ENCODE peak calls at places on chromosomes 2 and 18, in five cellular contexts. C is GM20000, M is stomach, F is lower lobe of right lung, K is fibroblast of the aortic adventitia. N is an unnamed sample.

GRCh38 chr2:222627764-222628163 is 28.1 kb downstream of the FARSB start:
- DNase-seq in C (no peak), M (no peak), F (no peak), K (no peak), N (no peak)

GRCh38 chr18:49656098-49656591 is 94.3 kb downstream of the LIPG start:
- DNase-seq in C (no peak), M (no peak), F (no peak), K (no peak), N (no peak)

GRCh38 chr2:224885836-224886547 is 156.3 kb downstream of the DOCK10 start:
- DNase-seq in C (peak; percentile 30), M (no peak), F (no peak), K (peak; percentile 74), N (no peak)

GRCh38 chr2:33526132-33526531 is 49.7 kb downstream of the RASGRP3 start:
- DNase-seq in C (peak; percentile 39), M (no peak), F (no peak), K (peak; percentile 55), N (no peak)

GRCh38 chr2:85956647-85957039 is 67.9 kb upstream of the ST3GAL5 start:
- DNase-seq in C (no peak), M (no peak), F (no peak), K (no peak), N (no peak)

GRCh38 chr2:182506606-182507005 is 79.8 kb upstream of the PDE1A start:
- DNase-seq in C (no peak), M (no peak), F (no peak), K (peak; percentile 75), N (no peak)

GRCh38 chr2:218260742-218261423 is at the start of gene GPBAR1:
- DNase-seq in C (no peak), M (peak; percentile 72), F (peak; percentile 62), K (no peak), N (no peak)

GRCh38 chr2:47064076-47064475 is 91.0 kb downstream of the STPG4 start:
- DNase-seq in C (no peak), M (no peak), F (no peak), K (no peak), N (no peak)

GRCh38 chr2:50872543-50872942 is 159.4 kb downstream of the NRXN1 start:
- DNase-seq in C (no peak), M (no peak), F (no peak), K (no peak), N (no peak)

DNA sequence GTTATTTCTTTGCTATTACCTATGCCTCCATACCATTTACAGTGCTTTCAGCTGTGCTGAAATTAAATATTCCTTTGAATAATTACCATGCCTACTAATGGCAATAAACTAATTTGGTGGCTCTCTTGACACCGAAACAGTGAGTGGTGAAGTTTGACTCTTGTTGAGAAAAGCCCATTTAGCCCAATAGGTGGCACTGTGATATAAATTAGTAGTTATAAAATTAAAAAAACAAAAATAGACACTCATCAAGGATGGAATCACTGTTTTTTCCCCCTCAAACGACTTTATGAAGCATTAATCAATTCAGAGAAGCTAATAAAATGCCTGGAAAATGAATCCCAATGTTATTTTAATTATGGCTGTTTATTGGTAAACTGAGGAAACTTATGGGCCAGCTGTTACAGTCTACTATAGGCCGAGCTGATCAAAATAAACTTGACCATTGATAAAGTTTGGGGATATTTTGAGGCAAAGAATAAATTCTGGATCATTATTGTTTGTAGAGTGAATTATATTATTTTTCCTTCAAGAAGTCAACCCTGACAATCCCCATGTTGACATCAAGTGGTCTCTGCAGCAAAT is 339.6 kb downstream of the TRIB2 start:
- DNase-seq in C (no peak), M (no peak), F (no peak), K (peak; percentile 42), N (no peak)
- TF ChIP-seq CTCF in C (no peak), M (peak; percentile 27), F (peak; percentile 53), K (peak; percentile 56), N (peak; percentile 78)

GRCh38 chr2:145919507-145919906 is 1399.6 kb upstream of the ZEB2 start:
- DNase-seq in C (no peak), M (no peak), F (no peak), K (peak; percentile 37), N (no peak)
- TF ChIP-seq CTCF in C (no peak), M (no peak), F (no peak), K (peak; percentile 30), N (peak; percentile 45)

DNA sequence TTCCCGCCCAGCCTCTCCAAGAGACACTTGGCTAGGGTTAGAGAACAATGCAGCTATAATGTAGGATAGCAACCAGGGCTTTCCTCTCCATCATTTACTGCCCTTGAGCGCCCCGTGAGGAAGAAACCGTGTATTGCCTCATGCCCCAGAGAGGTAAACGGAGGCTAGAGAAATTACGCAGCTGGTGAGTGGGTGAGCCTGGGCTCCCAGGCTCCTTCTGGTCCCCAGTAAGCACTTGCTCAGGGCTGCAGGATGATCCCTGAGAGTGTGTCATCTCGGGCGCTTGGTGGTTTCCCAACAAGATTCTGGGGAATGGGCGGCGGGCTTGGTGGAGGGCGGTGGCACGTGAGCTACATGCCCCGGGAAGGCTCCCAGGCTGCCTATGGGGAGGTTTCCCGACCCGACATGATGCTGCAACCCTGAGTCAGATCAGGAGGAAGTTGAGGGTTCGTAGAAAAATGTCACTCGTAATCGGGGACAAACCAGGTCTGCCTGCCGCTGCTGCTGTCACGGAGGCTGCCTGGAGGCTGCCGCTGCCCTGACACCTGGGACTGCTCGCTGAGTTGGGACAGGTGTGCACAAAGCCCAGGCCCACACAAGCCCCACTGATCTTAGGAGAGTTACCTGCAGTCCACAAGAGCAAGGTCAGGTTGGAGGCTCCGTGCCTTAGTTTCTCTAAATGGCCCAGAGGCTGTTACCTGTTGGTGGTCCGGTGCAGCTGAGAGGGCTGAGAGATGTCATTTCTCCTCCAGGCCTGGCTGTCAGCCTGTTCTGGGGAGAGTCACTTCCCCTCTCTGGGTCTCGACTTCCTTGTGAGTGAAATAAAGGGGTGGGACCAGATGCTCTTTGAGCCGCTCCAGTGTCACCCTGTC is at the start of gene GPR55:
- DNase-seq in C (peak; percentile 74), M (peak; percentile 24), F (peak; percentile 48), K (no peak), N (no peak)
- TF ChIP-seq CTCF in C (peak; percentile 85), M (peak; percentile 10), F (peak; percentile 27), K (no peak), N (peak; percentile 49)

DNA sequence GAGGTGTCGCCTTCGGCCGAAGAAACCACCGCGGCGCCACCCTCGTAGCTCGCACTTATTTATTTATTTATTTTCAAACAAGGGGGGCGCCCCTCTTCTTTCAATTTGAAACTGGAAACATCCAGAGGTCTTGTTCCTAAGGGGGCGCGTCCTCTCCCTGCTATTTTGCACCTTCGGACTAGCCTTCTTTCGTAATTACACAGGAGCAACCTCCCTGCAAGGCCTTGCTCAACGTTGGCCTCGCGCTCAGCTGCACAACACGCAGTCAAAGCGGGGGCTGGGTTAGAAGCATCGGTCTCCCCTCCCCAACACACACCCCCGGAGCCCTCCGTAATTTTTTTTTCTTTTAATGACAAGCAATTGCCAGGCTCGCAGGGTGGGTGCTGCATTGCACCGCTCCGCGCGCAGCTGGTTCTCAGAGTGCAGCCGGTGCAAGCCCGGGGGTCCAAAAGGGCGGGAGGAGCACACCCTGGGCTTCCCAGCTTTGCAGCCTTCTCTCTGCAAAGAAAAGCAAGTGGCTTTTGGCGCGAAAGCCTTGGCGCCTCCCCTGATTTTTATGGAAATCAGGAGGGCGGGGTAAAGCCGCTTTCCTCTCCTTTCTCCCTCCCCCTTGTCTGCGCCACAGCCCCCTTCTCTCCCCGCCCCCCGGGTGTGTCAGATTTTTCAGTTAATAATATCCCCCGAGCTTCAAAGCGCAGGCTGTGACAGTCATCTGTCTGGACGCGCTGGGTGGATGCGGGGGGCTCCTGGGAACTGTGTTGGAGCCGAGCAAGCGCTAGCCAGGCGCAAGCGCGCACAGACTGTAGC is at the start of gene MYCN:
- DNase-seq in C (no peak), M (peak; percentile 69), F (no peak), K (peak; percentile 14), N (peak; percentile 85)
- TF ChIP-seq CTCF in C (no peak), M (no peak), F (peak; percentile 73), K (no peak), N (peak; percentile 92)

GRCh38 chr2:44972771-44973535 is 31.5 kb downstream of the SIX3 start:
- DNase-seq in C (no peak), M (no peak), F (no peak), K (no peak), N (no peak)

GRCh38 chr2:44970846-44971450 is 29.4 kb downstream of the SIX3 start:
- DNase-seq in C (peak; percentile 4), M (no peak), F (no peak), K (peak; percentile 45), N (no peak)

GRCh38 chr2:44969936-44970335 is 28.4 kb downstream of the SIX3 start:
- DNase-seq in C (no peak), M (no peak), F (no peak), K (no peak), N (no peak)

GRCh38 chr2:44975571-44976450 is 33.4 kb downstream of the SIX2 start:
- DNase-seq in C (no peak), M (no peak), F (no peak), K (no peak), N (no peak)

GRCh38 chr2:44974064-44974715 is 32.7 kb downstream of the SIX3 start:
- DNase-seq in C (no peak), M (no peak), F (no peak), K (peak; percentile 70), N (no peak)
- TF ChIP-seq CTCF in C (no peak), M (no peak), F (peak; percentile 31), K (peak; percentile 64), N (peak; percentile 60)

GRCh38 chr2:28952806-28953190 is 28.3 kb upstream of the TOGARAM2 start:
- DNase-seq in C (no peak), M (no peak), F (no peak), K (no peak), N (no peak)
- TF ChIP-seq CTCF in C (no peak), M (no peak), F (no peak), K (no peak), N (no peak)

DNA sequence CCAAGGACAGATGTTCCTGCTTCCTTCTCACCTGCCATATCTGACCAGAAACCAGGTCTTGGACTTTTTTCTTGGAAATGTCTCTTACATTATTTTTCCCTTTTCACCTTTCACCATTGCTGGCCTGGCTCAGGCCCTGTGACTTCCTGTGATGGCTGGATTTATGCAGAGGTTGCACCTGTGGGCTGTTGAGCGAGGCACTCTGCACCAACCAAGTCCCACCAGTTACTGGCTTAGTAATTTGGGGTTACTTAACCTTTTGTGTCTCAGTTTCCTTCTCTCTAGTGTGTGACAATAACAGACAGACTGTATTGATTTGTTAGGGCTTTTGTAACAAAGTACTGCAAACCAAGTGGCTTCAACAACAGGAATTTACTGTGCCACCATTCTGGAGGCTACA is 110.0 kb downstream of the INSIG2 start:
- DNase-seq in C (no peak), M (no peak), F (no peak), K (no peak), N (no peak)
- TF ChIP-seq CTCF in C (no peak), M (no peak), F (no peak), K (no peak), N (no peak)

DNA sequence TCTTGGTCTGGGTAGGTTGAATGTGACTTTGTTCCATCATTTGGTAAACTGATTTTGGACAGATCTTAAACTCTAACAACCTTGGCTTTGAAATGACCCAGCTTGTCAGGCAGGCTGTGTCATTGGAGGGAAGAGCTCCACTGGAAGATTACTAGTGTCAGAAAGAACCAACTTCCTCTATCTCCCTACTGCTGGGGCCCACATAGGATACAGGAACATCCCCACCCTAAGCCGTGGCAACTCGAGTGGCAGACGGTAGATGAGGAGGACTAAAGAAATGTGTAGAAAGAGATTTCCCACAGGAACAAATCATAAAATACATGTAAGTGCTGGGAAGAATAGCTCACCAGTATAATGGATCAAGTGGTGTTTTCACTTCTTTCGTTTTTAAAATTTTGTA is 4.3 kb upstream of the G6PC2 start:
- DNase-seq in C (no peak), M (no peak), F (no peak), K (no peak), N (no peak)
- TF ChIP-seq CTCF in C (no peak), M (no peak), F (no peak), K (no peak), N (no peak)